ENCODE peak calls at places on chromosome 22, in six cellular contexts. K is astrocyte of the cerebellum, X is cardiac muscle cell, T is GM12865, F is GM10248, G is omental fat pad. L is an unnamed sample.

GRCh38 chr22:23781065-23781464 is 5.7 kb upstream of the SMARCB1 start:
- DNase-seq in K (no peak), X (no peak), T (no peak), F (no peak), G (no peak), L (no peak)

GRCh38 chr22:24981066-24981465 is 28.6 kb downstream of the KIAA1671 start:
- DNase-seq in K (no peak), X (no peak), T (no peak), F (no peak), G (no peak), L (no peak)

GRCh38 chr22:43066134-43066533 is 23.1 kb downstream of the TTLL1 start:
- DNase-seq in K (no peak), X (no peak), T (no peak), F (no peak), G (no peak), L (no peak)

GRCh38 chr22:31897842-31898241 is 46.5 kb upstream of the YWHAH start:
- DNase-seq in K (no peak), X (no peak), T (no peak), F (no peak), G (no peak), L (no peak)

GRCh38 chr22:31497148-31497938 is 1.0 kb downstream of the SFI1 start:
- DNase-seq in K (no peak), X (no peak), T (peak), F (no peak), G (no peak), L (no peak)

GRCh38 chr22:48599346-48599745 is 1228.3 kb downstream of the BRD1 start:
- DNase-seq in K (no peak), X (no peak), T (no peak), F (no peak), G (no peak), L (no peak)

GRCh38 chr22:31496735-31497146 is 405 bp downstream of the SFI1 start:
- DNase-seq in K (no peak), X (no peak), T (no peak), F (no peak), G (no peak), L (no peak)

GRCh38 chr22:37559521-37559900 is 769 bp upstream of the CDC42EP1 start:
- DNase-seq in K (no peak), X (no peak), T (no peak), F (no peak), G (no peak), L (no peak)

GRCh38 chr22:22038178-22038880 is 55.7 kb upstream of the TOP3B start:
- DNase-seq in K (no peak), X (no peak), T (no peak), F (no peak), G (no peak), L (no peak)

GRCh38 chr22:26565889-26566288 is 24.0 kb downstream of the TPST2 start:
- DNase-seq in K (no peak), X (no peak), T (no peak), F (no peak), G (no peak), L (no peak)

GRCh38 chr22:44181033-44181911 is 547 bp downstream of the PARVG start:
- DNase-seq in K (no peak), X (no peak), T (peak), F (peak), G (no peak), L (no peak)

GRCh38 chr22:22754961-22755777 is 110.8 kb downstream of the GGTLC2 start:
- DNase-seq in K (no peak), X (no peak), T (no peak), F (no peak), G (no peak), L (no peak)

GRCh38 chr22:25804676-25805075 is 62.7 kb downstream of the MYO18B start:
- DNase-seq in K (no peak), X (no peak), T (no peak), F (no peak), G (no peak), L (no peak)

GRCh38 chr22:28075260-28075981 is 156.4 kb upstream of the PITPNB start:
- DNase-seq in K (peak), X (no peak), T (no peak), F (no peak), G (no peak), L (peak)

DNA sequence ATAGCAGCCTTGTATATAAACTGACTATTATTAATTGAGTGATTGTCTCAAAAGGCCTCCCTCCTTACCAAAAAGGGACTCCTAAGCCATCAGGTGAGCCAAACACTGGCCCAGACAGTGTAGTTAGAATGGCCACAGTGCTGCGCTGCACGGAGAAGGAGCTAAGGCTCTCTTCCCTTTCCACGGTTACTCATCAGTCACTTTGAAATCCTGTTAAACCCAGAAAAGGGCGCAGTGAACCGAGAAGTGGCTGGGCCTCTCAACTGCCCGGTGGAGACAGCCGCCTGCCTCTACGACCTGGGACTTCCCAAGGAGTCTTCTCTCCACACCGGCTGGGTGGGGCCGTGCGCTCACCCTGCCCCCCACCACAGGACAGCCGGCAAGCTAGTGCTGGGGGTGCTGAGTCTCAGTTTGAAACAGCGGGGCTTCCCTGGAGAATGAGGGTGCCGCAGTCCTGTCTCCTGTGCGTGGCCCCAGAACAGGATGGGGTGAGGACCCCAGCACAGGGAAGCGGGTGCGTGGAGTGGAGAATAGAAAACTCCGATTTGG is 1.3 kb downstream of the MYH9 start:
- DNase-seq in K (no peak), X (no peak), T (peak), F (peak), G (no peak), L (no peak)
- TF ChIP-seq CTCF in K (no peak), X (peak), T (no peak), F (no peak), G (no peak), L (no peak)

GRCh38 chr22:20458530-20459151 is 21.0 kb upstream of the SCARF2 start:
- DNase-seq in K (no peak), X (no peak), T (no peak), F (no peak), G (no peak), L (no peak)
- TF ChIP-seq CTCF in K (no peak), X (no peak), T (no peak), F (no peak), G (no peak), L (no peak)

GRCh38 chr22:17106161-17106784 is 14.9 kb downstream of the TMEM121B start:
- DNase-seq in K (no peak), X (no peak), T (no peak), F (no peak), G (no peak), L (no peak)
- TF ChIP-seq CTCF in K (no peak), X (no peak), T (no peak), F (no peak), G (no peak), L (no peak)

GRCh38 chr22:50640857-50641647 is 13.1 kb upstream of the ARSA start:
- DNase-seq in K (no peak), X (no peak), T (no peak), F (no peak), G (no peak), L (no peak)

DNA sequence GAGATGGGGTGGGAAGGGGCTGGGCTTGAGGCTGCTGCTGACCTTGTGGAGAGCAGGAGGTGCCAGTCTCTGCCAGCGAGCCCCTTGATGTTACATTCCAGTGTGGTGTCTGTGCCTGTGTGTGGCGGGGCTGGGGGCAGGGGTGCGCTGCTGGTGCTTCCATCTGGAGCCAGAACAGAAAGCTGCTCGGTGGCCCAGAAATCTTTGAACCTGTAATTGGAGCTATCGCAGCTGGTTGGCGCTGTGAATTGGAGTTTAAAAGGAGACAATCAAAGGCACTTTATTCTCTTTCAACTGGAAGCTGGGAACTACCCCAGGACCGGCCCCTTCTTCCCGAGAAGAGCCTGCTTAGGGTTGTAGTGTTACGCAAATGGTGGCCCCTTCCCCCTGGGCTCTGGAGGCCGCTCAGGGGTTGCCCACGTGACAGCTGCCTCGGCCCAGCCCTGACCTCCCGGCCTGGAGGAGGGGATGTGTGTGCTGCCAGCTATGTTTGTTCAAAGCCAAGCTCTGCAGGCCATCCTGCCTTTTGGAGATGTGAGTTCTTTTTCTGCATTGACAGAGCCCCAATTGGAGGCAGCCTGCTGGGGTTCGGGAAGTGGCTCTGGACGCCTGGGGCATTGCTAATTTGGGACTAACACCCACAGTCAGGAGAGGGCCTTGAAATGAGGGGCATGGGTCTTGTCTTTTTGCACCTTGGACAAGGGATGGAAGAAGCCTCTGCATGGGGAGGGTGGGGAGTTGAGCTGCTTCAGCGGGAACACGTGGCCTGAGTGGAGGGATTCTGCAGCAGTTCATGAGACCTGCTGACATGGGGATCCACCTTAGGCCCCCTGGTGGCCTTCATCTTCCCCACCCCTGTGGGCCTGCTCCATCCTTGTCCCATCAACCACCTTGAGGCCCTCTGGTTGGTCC is 14.0 kb upstream of the ARSA start:
- DNase-seq in K (no peak), X (peak), T (peak), F (no peak), G (no peak), L (no peak)
- TF ChIP-seq CTCF in K (peak), X (peak), T (peak), F (no peak), G (no peak), L (peak)

GRCh38 chr22:19473578-19473977 is 5.4 kb downstream of the UFD1 start:
- DNase-seq in K (no peak), X (no peak), T (no peak), F (no peak), G (no peak), L (no peak)
- TF ChIP-seq CTCF in K (peak), X (no peak), T (no peak), F (no peak), G (no peak), L (no peak)

DNA sequence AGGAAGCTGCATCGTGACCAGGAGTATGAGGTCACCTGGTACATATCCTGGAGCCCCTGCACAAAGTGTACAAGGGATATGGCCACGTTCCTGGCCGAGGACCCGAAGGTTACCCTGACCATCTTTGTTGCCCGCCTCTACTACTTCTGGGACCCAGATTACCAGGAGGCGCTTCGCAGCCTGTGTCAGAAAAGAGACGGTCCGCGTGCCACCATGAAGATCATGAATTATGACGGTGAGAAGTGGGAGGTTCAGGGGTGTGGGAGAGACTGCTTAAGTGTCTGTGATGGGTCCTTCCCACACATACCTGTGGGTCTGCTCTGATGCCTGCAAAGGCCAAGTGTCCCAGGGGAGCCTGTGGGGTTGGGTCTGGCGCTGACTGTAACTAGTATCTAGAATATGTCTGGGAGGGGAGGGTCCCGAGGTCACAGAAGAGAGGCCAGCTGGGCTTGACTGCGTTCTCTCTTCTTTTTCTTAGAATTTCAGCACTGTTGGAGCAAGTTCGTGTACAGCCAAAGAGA is 4.0 kb downstream of the APOBEC3G start:
- DNase-seq in K (no peak), X (no peak), T (no peak), F (no peak), G (no peak), L (no peak)
- TF ChIP-seq CTCF in K (no peak), X (no peak), T (no peak), F (no peak), G (no peak), L (no peak)

DNA sequence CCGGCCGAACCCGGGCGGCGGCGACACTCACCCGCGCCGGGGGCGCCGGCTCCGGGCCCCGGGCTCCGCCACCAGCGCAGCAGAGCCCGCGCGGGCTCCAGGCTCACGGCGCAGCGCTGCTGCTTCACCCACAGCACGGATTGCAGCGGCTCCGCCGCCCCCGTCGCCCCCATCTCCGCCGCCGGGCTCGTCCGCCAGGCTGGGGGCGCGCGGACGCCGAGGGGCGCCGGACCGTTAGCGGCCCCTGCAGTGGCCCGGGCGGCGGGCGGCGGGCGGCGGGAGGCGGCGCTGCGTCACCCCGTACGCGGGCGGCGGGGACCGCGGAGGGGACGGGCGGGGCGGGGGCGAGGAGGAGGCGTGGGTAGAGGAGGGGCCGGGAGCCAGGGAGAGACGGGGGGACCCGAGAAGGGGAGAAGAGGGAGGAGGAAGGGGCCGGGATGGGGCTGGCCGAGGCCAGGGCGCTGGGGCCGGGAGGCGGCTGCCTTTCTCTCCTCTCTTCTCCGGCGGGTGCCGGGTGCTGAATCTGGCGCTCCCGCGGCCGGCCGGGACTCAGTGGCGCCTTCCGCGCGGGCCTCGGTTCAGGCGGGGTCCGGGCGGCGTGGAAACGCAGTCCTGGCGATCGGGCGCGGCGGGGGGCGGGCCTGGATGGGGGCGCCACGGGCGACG is at the start of gene CERK:
- DNase-seq in K (no peak), X (peak), T (peak), F (peak), G (no peak), L (no peak)
- TF ChIP-seq CTCF in K (no peak), X (no peak), T (no peak), F (no peak), G (no peak), L (no peak)

GRCh38 chr22:50398698-50399648 is 55.8 kb downstream of the PPP6R2 start:
- DNase-seq in K (no peak), X (no peak), T (no peak), F (no peak), G (no peak), L (no peak)

GRCh38 chr22:50400931-50401330 is 57.8 kb downstream of the PPP6R2 start:
- DNase-seq in K (no peak), X (no peak), T (no peak), F (no peak), G (no peak), L (no peak)

GRCh38 chr22:50401907-50402306 is 58.8 kb downstream of the PPP6R2 start:
- DNase-seq in K (no peak), X (no peak), T (no peak), F (no peak), G (no peak), L (no peak)

GRCh38 chr22:50399751-50400331 is 56.7 kb downstream of the PPP6R2 start:
- DNase-seq in K (no peak), X (peak), T (peak), F (peak), G (no peak), L (no peak)

GRCh38 chr22:50400406-50400805 is 57.3 kb downstream of the PPP6R2 start:
- DNase-seq in K (no peak), X (no peak), T (no peak), F (no peak), G (no peak), L (no peak)
- TF ChIP-seq CTCF in K (no peak), X (no peak), T (no peak), F (no peak), G (no peak), L (no peak)